ENCODE peak calls at places on chromosomes 4 and X, in seven cellular contexts. X is cardiac muscle cell; B is NT2/D1; P is fibroblast of lung; H is CD8-positive, alpha-beta T cell; N is mammary epithelial cell; G is IMR-90. V is an unnamed sample.

GRCh38 chr4:89243741-89244252 is 63.8 kb downstream of the GPRIN3 start:
- DNase-seq in X (no peak), B (no peak), P (no peak), H (no peak), N (no peak), G (no peak), V (no peak)

GRCh38 chr4:40301592-40301991 is 33.5 kb upstream of the CHRNA9 start:
- DNase-seq in X (no peak), B (no peak), P (no peak), H (peak; percentile 77), N (no peak), G (no peak), V (no peak)

GRCh38 chr4:110287130-110287529 is 88.7 kb upstream of the ELOVL6 start:
- DNase-seq in X (no peak), B (no peak), P (peak; percentile 85), H (no peak), N (peak; percentile 89), G (peak; percentile 81), V (no peak)

GRCh38 chrX:26664919-26665318 is 448.9 kb downstream of the MAGEB5 start:
- DNase-seq in X (no peak), B (no peak), P (no peak), H (no peak), N (no peak), G (no peak), V (no peak)

GRCh38 chr4:95267081-95267480 is 281.7 kb downstream of the UNC5C start:
- DNase-seq in X (no peak), B (no peak), P (peak; percentile 80), H (no peak), N (peak; percentile 59), G (peak; percentile 25), V (no peak)

GRCh38 chr4:153514001-153514526 is 47.9 kb downstream of the TMEM131L start:
- DNase-seq in X (no peak), B (no peak), P (peak; percentile 96), H (no peak), N (peak; percentile 60), G (peak; percentile 66), V (no peak)

GRCh38 chrX:124362761-124363160 is 16.4 kb downstream of the SH2D1A start:
- DNase-seq in X (no peak), B (no peak), P (no peak), H (no peak), N (no peak), G (no peak), V (no peak)

GRCh38 chr4:26176621-26177121 is 144.1 kb upstream of the RBPJ start:
- DNase-seq in X (no peak), B (no peak), P (peak; percentile 94), H (no peak), N (peak; percentile 28), G (peak; percentile 85), V (no peak)

GRCh38 chr4:26687728-26688127 is 103.8 kb downstream of the TBC1D19 start:
- DNase-seq in X (no peak), B (no peak), P (peak; percentile 97), H (no peak), N (peak; percentile 65), G (peak; percentile 94), V (no peak)

GRCh38 chr4:24179201-24179840 is 289.5 kb upstream of the PPARGC1A start:
- DNase-seq in X (no peak), B (no peak), P (peak; percentile 56), H (no peak), N (no peak), G (no peak), V (no peak)

GRCh38 chr4:112031712-112032328 is 113.4 kb upstream of the FAM241A start:
- DNase-seq in X (peak; percentile 81), B (no peak), P (peak; percentile 41), H (no peak), N (peak; percentile 31), G (peak; percentile 50), V (peak; percentile 18)

GRCh38 chr4:139453041-139453370 is 915 bp upstream of the RAB33B start:
- DNase-seq in X (no peak), B (no peak), P (peak; percentile 75), H (peak; percentile 68), N (peak; percentile 79), G (no peak), V (no peak)

GRCh38 chr4:134189949-134190348 is 11.6 kb downstream of the PABPC4L start:
- DNase-seq in X (no peak), B (no peak), P (no peak), H (no peak), N (no peak), G (no peak), V (no peak)

GRCh38 chr4:51843309-51844156 is 580 bp downstream of the DCUN1D4 start:
- DNase-seq in X (peak; percentile 75), B (no peak), P (peak; percentile 65), H (peak; percentile 52), N (peak; percentile 55), G (peak; percentile 56), V (no peak)

GRCh38 chr4:79334783-79335182 is 8.9 kb upstream of the NAA11 start:
- DNase-seq in X (no peak), B (no peak), P (no peak), H (no peak), N (no peak), G (no peak), V (no peak)

GRCh38 chr4:41427306-41427882 is 110.6 kb upstream of the LIMCH1 start:
- DNase-seq in X (no peak), B (no peak), P (no peak), H (no peak), N (no peak), G (no peak), V (no peak)

GRCh38 chrX:50718791-50719190 is 95.2 kb downstream of the SHROOM4 start:
- DNase-seq in X (no peak), B (no peak), P (peak; percentile 51), H (no peak), N (no peak), G (peak; percentile 63), V (no peak)

GRCh38 chr4:154551872-154552686 is 1.9 kb upstream of the PLRG1 start:
- DNase-seq in X (peak; percentile 78), B (peak; percentile 54), P (peak; percentile 75), H (peak; percentile 70), N (peak; percentile 61), G (peak; percentile 82), V (no peak)

GRCh38 chr4:4585012-4585670 is 43.3 kb upstream of the STX18 start:
- DNase-seq in X (no peak), B (no peak), P (peak; percentile 80), H (no peak), N (peak; percentile 33), G (peak; percentile 82), V (no peak)

GRCh38 chr4:128572778-128573241 is 236.7 kb upstream of the JADE1 start:
- DNase-seq in X (no peak), B (no peak), P (no peak), H (no peak), N (peak; percentile 51), G (no peak), V (no peak)

GRCh38 chr4:128566688-128567087 is 242.8 kb upstream of the JADE1 start:
- DNase-seq in X (no peak), B (no peak), P (peak; percentile 66), H (no peak), N (no peak), G (no peak), V (no peak)

GRCh38 chr4:128571747-128572146 is 237.8 kb upstream of the JADE1 start:
- DNase-seq in X (no peak), B (no peak), P (peak; percentile 98), H (no peak), N (peak; percentile 66), G (peak; percentile 96), V (no peak)

GRCh38 chr4:128573781-128574508 is 235.6 kb upstream of the JADE1 start:
- DNase-seq in X (peak; percentile 74), B (no peak), P (peak; percentile 98), H (no peak), N (no peak), G (peak; percentile 91), V (no peak)

GRCh38 chr4:128570380-128570779 is 239.1 kb upstream of the JADE1 start:
- DNase-seq in X (no peak), B (no peak), P (no peak), H (no peak), N (peak; percentile 40), G (peak; percentile 62), V (no peak)
- H3K4me1 ChIP-seq in X (peaks cover 12% of the 10 kb centered on the region), B (no peaks in the 10 kb centered on the region), P (peaks cover 46% of the 10 kb centered on the region), H (no peaks in the 10 kb centered on the region), N (peaks cover 30% of the 10 kb centered on the region), G (peaks cover 24% of the 10 kb centered on the region), V (no peaks in the 10 kb centered on the region)

GRCh38 chr4:22090655-22091350 is 142.2 kb upstream of the KCNIP4 start:
- DNase-seq in X (peak; percentile 31), B (no peak), P (peak; percentile 50), H (no peak), N (no peak), G (no peak), V (no peak)

GRCh38 chr4:22091351-22091731 is 142.8 kb upstream of the KCNIP4 start:
- DNase-seq in X (no peak), B (peak; percentile 13), P (no peak), H (no peak), N (no peak), G (no peak), V (peak; percentile 4)

GRCh38 chr4:22093126-22093525 is 144.6 kb upstream of the KCNIP4 start:
- DNase-seq in X (no peak), B (no peak), P (no peak), H (no peak), N (no peak), G (no peak), V (no peak)

GRCh38 chr4:22091906-22092305 is 143.3 kb upstream of the KCNIP4 start:
- DNase-seq in X (no peak), B (no peak), P (no peak), H (no peak), N (no peak), G (no peak), V (no peak)

DNA sequence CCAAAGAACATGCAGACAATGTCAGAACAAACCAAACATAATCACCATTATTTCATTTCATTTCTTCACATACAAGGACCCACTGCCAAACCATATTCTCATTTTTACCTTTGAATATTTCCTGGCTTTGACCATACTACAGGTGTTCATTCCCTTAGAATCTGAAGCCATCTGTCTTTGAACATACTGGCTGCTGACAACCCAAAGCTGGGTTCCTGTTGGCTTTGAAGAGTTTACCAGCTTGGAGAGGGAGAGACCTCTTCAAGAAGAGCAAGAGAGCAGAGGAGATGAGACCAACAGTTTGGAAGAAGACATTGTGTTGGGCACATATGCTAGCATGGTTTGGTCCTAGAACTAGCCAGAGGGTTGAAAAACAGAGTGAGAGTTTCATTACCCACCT is 145.6 kb upstream of the KCNIP4 start:
- DNase-seq in X (no peak), B (no peak), P (no peak), H (no peak), N (no peak), G (no peak), V (no peak)
- H3K36me3 ChIP-seq in X (no peaks in the 10 kb centered on the region), B (no peaks in the 10 kb centered on the region), P (no peaks in the 10 kb centered on the region), H (no peaks in the 10 kb centered on the region), N (no peaks in the 10 kb centered on the region), G (no peaks in the 10 kb centered on the region), V (no peaks in the 10 kb centered on the region)

GRCh38 chr4:47032405-47033106 is 1.2 kb downstream of the GABRB1 start:
- DNase-seq in X (peak; percentile 87), B (peak; percentile 47), P (peak; percentile 56), H (no peak), N (peak; percentile 14), G (peak; percentile 65), V (no peak)

GRCh38 chr4:47031011-47031678 is at the start of gene GABRB1:
- DNase-seq in X (peak; percentile 72), B (peak; percentile 20), P (peak; percentile 50), H (no peak), N (peak; percentile 31), G (peak; percentile 61), V (no peak)

GRCh38 chr4:47031713-47032404 is 492 bp downstream of the GABRB1 start:
- DNase-seq in X (peak; percentile 7), B (no peak), P (no peak), H (no peak), N (peak; percentile 1), G (no peak), V (no peak)
- H3K4me3 ChIP-seq in X (peak overlapping the region; percentile 66), B (peak overlapping the region; percentile 68), P (peak overlapping the region; percentile 38), H (peak overlapping the region; percentile 29), N (peak overlapping the region; percentile 52), G (peak overlapping the region; percentile 58), V (peak overlapping the region; percentile 62)

GRCh38 chrX:154729439-154729838 is 21.4 kb downstream of the GAB3 start:
- DNase-seq in X (no peak), B (no peak), P (no peak), H (no peak), N (no peak), G (no peak), V (no peak)
- H3K4me1 ChIP-seq in X (no peaks in the 10 kb centered on the region), B (no peaks in the 10 kb centered on the region), P (peaks cover 27% of the 10 kb centered on the region), H (peaks cover 67% of the 10 kb centered on the region), N (peaks cover 44% of the 10 kb centered on the region), G (peaks cover 33% of the 10 kb centered on the region), V (no peaks in the 10 kb centered on the region)

V was measured in iPS DF 6.9.